ENCODE peak calls at places on chromosomes 7 and 10, in ten cellular contexts. L is BJ, Q is cardiac fibroblast, P is tibial nerve, V is gastrocnemius medialis, M is fibroblast of pulmonary artery, H is AG04449, D is cardiac muscle cell, W is PC-9, K is fibroblast of villous mesenchyme. O is an unnamed sample.

GRCh38 chr10:810351-810846 is 120.9 kb upstream of the DIP2C start:
- DNase-seq in L (no peak), Q (peak), P (no peak), V (no peak), M (peak), H (no peak), D (peak), W (no peak), K (no peak), O (no peak)

GRCh38 chr7:4787541-4787940 is 12.1 kb downstream of the AP5Z1 start:
- DNase-seq in L (no peak), Q (no peak), P (no peak), V (no peak), M (no peak), H (no peak), D (no peak), W (no peak), K (no peak), O (no peak)

GRCh38 chr10:115772606-115773005 is 500.4 kb downstream of the GFRA1 start:
- DNase-seq in L (peak), Q (peak), P (no peak), V (no peak), M (peak), H (peak), D (peak), W (no peak), K (peak), O (peak)

GRCh38 chr7:43808410-43808809 is 49.9 kb downstream of the BLVRA start:
- DNase-seq in L (no peak), Q (no peak), P (no peak), V (no peak), M (no peak), H (no peak), D (no peak), W (no peak), K (no peak), O (no peak)

GRCh38 chr10:109089779-109090178 is 833.5 kb downstream of the XPNPEP1 start:
- DNase-seq in L (no peak), Q (no peak), P (no peak), V (no peak), M (no peak), H (no peak), D (no peak), W (no peak), K (no peak), O (no peak)

GRCh38 chr7:38844952-38845563 is 63.9 kb downstream of the VPS41 start:
- DNase-seq in L (no peak), Q (no peak), P (no peak), V (no peak), M (no peak), H (no peak), D (no peak), W (no peak), K (no peak), O (no peak)

GRCh38 chr7:139328375-139328774 is 12.8 kb upstream of the FMC1 start:
- DNase-seq in L (peak), Q (peak), P (no peak), V (no peak), M (peak), H (peak), D (peak), W (peak), K (peak), O (peak)

GRCh38 chr7:107564553-107565298 is 955 bp downstream of the DUS4L start:
- DNase-seq in L (peak), Q (peak), P (no peak), V (no peak), M (peak), H (peak), D (peak), W (peak), K (peak), O (peak)

GRCh38 chr10:110273474-110273873 is 31.2 kb downstream of the SMNDC1 start:
- DNase-seq in L (no peak), Q (peak), P (peak), V (peak), M (peak), H (peak), D (peak), W (peak), K (peak), O (peak)

GRCh38 chr7:159104188-159105030 is 40.3 kb downstream of the VIPR2 start:
- DNase-seq in L (no peak), Q (no peak), P (no peak), V (peak), M (no peak), H (no peak), D (no peak), W (no peak), K (no peak), O (no peak)

GRCh38 chr10:114167985-114168384 is 6.0 kb downstream of the CCDC186 start:
- DNase-seq in L (no peak), Q (no peak), P (no peak), V (no peak), M (no peak), H (no peak), D (no peak), W (no peak), K (no peak), O (no peak)

GRCh38 chr10:61751599-61751998 is 88.9 kb downstream of the CABCOCO1 start:
- DNase-seq in L (no peak), Q (no peak), P (no peak), V (no peak), M (no peak), H (no peak), D (no peak), W (no peak), K (no peak), O (no peak)

GRCh38 chr10:121322046-121322445 is 276.2 kb downstream of the FGFR2 start:
- DNase-seq in L (no peak), Q (no peak), P (no peak), V (no peak), M (no peak), H (no peak), D (no peak), W (no peak), K (no peak), O (peak)

GRCh38 chr10:31098091-31098490 is 66.4 kb upstream of the ZNF438 start:
- DNase-seq in L (no peak), Q (peak), P (no peak), V (no peak), M (peak), H (no peak), D (peak), W (no peak), K (no peak), O (no peak)

GRCh38 chr7:6497994-6498393 is 50.2 kb upstream of the DAGLB start:
- DNase-seq in L (no peak), Q (no peak), P (no peak), V (no peak), M (no peak), H (no peak), D (no peak), W (no peak), K (no peak), O (no peak)

GRCh38 chr10:71713135-71714040 is 6.2 kb downstream of the C10orf105 start:
- DNase-seq in L (peak), Q (peak), P (peak), V (peak), M (peak), H (peak), D (peak), W (peak), K (peak), O (peak)

DNA sequence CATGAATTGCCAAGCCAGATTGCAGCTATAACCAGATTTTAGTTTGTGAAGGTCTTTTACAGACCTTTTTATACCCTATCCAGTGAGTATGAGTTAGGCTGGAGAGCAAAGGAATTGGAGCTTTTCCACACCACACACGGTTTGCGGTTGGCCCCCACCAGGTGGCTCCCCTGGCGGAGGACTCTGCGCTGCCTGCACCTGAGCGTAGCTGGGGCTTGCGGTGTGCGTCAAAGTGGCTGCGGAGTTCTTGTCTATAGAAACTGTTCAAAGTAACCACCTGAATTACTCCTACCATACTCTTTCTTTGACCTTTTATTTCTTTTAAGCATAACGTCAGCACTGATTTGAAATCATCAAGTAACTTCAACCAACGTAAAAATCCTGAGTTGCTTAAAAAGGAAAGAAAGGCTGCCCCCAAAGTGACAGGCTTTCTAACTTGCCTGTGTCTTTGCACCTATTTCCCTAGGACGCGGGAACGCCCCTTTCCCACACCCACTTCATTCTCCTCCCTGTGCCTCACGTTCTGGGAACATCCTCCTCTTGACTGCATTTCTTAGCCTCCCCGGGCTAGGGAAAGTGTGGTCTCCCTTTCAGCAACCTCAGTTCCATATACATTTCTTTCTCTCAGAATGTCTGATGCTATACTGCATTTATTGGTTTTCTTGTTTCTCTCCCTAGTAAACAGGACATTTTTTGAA is 47.6 kb upstream of the TMEM72 start:
- DNase-seq in L (no peak), Q (no peak), P (no peak), V (no peak), M (no peak), H (no peak), D (no peak), W (no peak), K (no peak), O (no peak)
- TF ChIP-seq CTCF in L (no peak), Q (no peak), P (no peak), V (no peak), M (no peak), H (no peak), D (no peak), W (no peak), K (no peak), O (no peak)

GRCh38 chr7:29989257-29989995 is at the start of gene SCRN1:
- DNase-seq in L (no peak), Q (peak), P (peak), V (no peak), M (peak), H (no peak), D (no peak), W (no peak), K (peak), O (peak)

GRCh38 chr7:29987821-29988317 is 1.7 kb downstream of the SCRN1 start:
- DNase-seq in L (peak), Q (peak), P (peak), V (no peak), M (peak), H (peak), D (peak), W (peak), K (peak), O (peak)

GRCh38 chr7:29990931-29991330 is 1.3 kb upstream of the SCRN1 start:
- DNase-seq in L (no peak), Q (no peak), P (no peak), V (no peak), M (no peak), H (no peak), D (no peak), W (no peak), K (no peak), O (no peak)

GRCh38 chr7:29988391-29989256 is 977 bp downstream of the SCRN1 start:
- DNase-seq in L (peak), Q (peak), P (peak), V (no peak), M (peak), H (no peak), D (peak), W (no peak), K (peak), O (peak)

DNA sequence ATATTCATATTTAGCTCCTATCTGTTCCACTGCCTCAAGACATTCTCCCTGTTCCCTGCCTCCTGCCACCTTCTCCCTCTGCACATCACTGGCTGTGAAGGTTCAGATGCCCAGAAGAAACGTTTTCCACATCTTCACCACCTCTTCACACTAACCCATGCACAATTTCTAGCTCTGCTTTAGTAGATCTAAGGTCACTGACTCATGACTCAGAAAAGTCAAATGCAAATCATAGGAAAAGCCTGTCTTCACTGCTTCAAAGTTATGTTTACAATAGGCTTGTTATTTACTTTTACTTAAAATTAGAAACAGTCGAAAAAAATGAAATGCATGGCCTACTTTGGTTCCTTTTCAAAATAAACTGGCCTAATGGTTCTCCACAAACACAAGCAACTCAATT is 2.5 kb downstream of the SCRN1 start:
- DNase-seq in L (no peak), Q (peak), P (no peak), V (no peak), M (peak), H (no peak), D (peak), W (peak), K (peak), O (peak)
- H3K4me3 ChIP-seq in L (no peak), Q (no peak), P (no peak), V (no peak), M (peak), H (no peak), D (no peak), W (peak), K (peak), O (no peak)

GRCh38 chr7:69211739-69212138 is 386.5 kb upstream of the AUTS2 start:
- DNase-seq in L (no peak), Q (no peak), P (no peak), V (no peak), M (no peak), H (no peak), D (no peak), W (no peak), K (no peak), O (no peak)
- TF ChIP-seq CTCF in L (no peak), Q (no peak), P (no peak), V (no peak), M (no peak), H (no peak), D (no peak), W (no peak), K (no peak), O (no peak)

DNA sequence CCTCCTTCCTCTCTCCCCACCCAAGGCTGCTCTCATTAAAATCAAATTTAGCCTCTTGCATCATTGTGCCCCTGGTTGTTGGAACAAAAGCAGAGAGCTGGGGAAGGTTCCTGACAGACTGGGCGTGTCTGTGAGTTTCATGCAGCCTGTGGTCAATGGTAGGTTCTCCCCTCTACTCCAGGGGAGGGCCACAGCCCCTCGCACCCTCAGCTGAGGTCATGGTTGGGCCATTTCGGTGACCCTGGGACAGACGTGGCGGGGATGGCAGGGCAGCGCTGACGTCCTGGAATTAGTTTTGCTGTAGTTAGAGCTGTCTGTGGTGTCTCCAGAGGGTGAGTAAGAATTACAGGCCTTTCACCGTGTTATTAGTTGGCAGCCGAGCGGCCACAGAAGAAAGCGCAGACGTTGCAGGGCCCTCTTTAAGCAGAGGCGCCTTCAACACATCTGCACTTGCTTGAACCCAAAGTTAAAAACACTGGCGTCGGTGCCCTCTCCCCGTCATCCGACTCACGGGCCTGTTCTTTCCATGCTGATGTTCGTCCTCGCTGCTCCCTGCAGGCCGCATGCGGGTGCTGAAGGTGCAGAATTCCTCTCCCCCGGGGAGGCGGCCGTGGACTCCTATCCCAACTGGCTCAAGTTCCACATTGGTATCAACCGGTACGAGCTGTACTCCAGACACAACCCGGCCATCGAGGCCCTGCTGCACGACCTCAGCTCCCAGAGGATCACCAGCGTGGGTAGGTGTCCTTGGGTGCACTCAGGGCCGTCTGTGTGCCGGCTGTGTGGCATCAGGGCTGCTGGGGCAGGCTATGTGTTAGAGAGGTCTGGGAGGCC is 2.8 kb downstream of the FAM20C start:
- DNase-seq in L (peak), Q (peak), P (peak), V (no peak), M (peak), H (no peak), D (peak), W (no peak), K (peak), O (no peak)
- H3K4me3 ChIP-seq in L (peak), Q (peak), P (peak), V (peak), M (peak), H (peak), D (no peak), W (peak), K (peak), O (no peak)

GRCh38 chr10:103784089-103784488 is 71.3 kb downstream of the SH3PXD2A start:
- DNase-seq in L (no peak), Q (no peak), P (no peak), V (no peak), M (no peak), H (no peak), D (no peak), W (no peak), K (no peak), O (no peak)

GRCh38 chr10:103786020-103786419 is 69.4 kb downstream of the SH3PXD2A start:
- DNase-seq in L (no peak), Q (no peak), P (no peak), V (no peak), M (no peak), H (no peak), D (no peak), W (no peak), K (no peak), O (no peak)

GRCh38 chr10:103787251-103787816 is 68.0 kb downstream of the SH3PXD2A start:
- DNase-seq in L (no peak), Q (no peak), P (no peak), V (no peak), M (no peak), H (no peak), D (no peak), W (no peak), K (no peak), O (no peak)

GRCh38 chr10:103783686-103784085 is 71.7 kb downstream of the SH3PXD2A start:
- DNase-seq in L (no peak), Q (no peak), P (no peak), V (no peak), M (no peak), H (no peak), D (no peak), W (no peak), K (no peak), O (no peak)

DNA sequence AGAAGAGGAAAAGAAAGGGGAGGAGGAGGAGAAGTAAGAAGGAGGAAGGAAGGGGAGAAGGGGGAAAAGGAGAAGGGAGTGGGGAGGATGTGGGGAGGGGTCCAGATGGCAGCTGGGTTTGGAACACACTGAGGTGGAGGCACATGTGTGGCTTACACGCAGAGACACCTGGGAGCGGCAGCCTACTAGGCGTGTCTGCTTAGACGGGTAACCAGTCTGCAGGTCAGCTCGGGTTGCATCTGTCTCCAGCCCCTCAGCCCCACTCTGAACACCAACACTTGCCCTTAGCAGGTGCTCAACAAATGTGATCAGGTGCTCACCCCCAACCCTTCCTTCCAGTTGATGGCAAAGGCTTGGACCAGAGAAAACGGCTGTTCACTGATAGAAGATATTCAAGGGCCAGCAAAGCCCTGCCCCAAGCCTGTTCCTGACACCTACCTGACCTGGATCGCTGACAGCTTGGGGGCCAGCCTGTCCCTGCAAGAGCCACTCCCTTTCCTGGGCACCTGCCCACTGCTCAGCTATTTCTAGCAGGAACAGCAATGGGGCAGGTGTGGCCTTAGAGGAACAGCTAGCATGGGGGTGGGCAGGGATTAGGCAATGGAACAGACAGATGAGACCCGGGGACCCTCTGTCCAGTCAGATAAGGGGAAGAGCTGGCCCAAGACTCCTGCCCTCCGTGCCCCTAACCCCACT is 70.5 kb downstream of the SH3PXD2A start:
- DNase-seq in L (no peak), Q (no peak), P (no peak), V (peak), M (no peak), H (no peak), D (no peak), W (no peak), K (no peak), O (no peak)
- TF ChIP-seq CTCF in L (no peak), Q (no peak), P (no peak), V (no peak), M (no peak), H (no peak), D (no peak), W (no peak), K (no peak), O (no peak)

GRCh38 chr7:114822131-114822530 is 99.8 kb upstream of the MDFIC start:
- DNase-seq in L (no peak), Q (no peak), P (no peak), V (no peak), M (no peak), H (no peak), D (no peak), W (no peak), K (no peak), O (no peak)

GRCh38 chr7:114822844-114823243 is 99.0 kb upstream of the MDFIC start:
- DNase-seq in L (no peak), Q (no peak), P (no peak), V (no peak), M (no peak), H (no peak), D (no peak), W (no peak), K (no peak), O (no peak)

GRCh38 chr7:114819629-114820362 is 102.1 kb upstream of the MDFIC start:
- DNase-seq in L (peak), Q (peak), P (peak), V (peak), M (peak), H (peak), D (peak), W (peak), K (peak), O (peak)

GRCh38 chr7:114823290-114823689 is 98.6 kb upstream of the MDFIC start:
- DNase-seq in L (no peak), Q (no peak), P (no peak), V (peak), M (peak), H (no peak), D (peak), W (no peak), K (no peak), O (peak)

GRCh38 chr7:114820993-114821945 is 100.6 kb upstream of the MDFIC start:
- DNase-seq in L (no peak), Q (no peak), P (no peak), V (no peak), M (peak), H (peak), D (peak), W (no peak), K (peak), O (no peak)
- H3K4me3 ChIP-seq in L (no peak), Q (no peak), P (no peak), V (no peak), M (no peak), H (no peak), D (no peak), W (no peak), K (no peak), O (no peak)

O was measured in epithelial cell of esophagus.